ENCODE peak calls at places on chromosomes 12 and 14, in four cellular contexts. D, S, W and N are unnamed samples.
A peak's percentile ranks its signal among the peaks of the same experiment; 100 is the strongest.

GRCh38 chr12:46560874-46561273 is 188.3 kb upstream of the SLC38A2 start:
- DNase-seq in S (no peak), D (no peak), W (no peak), N (no peak)

GRCh38 chr12:88945041-88945732 is 364.9 kb upstream of the KITLG start:
- DNase-seq in W (no peak), D (peak; percentile 70), S (no peak), N (no peak)

GRCh38 chr14:103716091-103716801 is 636 bp downstream of the ZFYVE21 start:
- DNase-seq in S (no peak), W (no peak), D (no peak), N (no peak)

GRCh38 chr12:89821901-89822300 is 113.3 kb upstream of the ATP2B1 start:
- DNase-seq in S (no peak), D (no peak), W (no peak), N (no peak)

GRCh38 chr12:53743277-53744129 is 8.3 kb downstream of the CISTR start:
- DNase-seq in S (peak; percentile 79), D (peak; percentile 52), W (no peak), N (no peak)

GRCh38 chr12:88998421-88998820 is 353.9 kb downstream of the DUSP6 start:
- DNase-seq in D (no peak), S (no peak), W (no peak), N (no peak)

GRCh38 chr12:75631809-75632208 is 120.4 kb upstream of the KRR1 start:
- DNase-seq in S (no peak), W (no peak), D (no peak), N (no peak)

GRCh38 chr12:126248871-126249403 is 1183.7 kb downstream of the AACS start:
- DNase-seq in D (no peak), W (no peak), S (no peak), N (no peak)

GRCh38 chr14:96274122-96274910 is 18.3 kb downstream of the BDKRB1 start:
- DNase-seq in W (no peak), D (peak; percentile 96), S (peak; percentile 25), N (no peak)

GRCh38 chr12:121465921-121466799 is 66.2 kb downstream of the RNF34 start:
- DNase-seq in S (peak; percentile 33), W (no peak), D (no peak), N (no peak)

GRCh38 chr12:26010293-26010821 is 51.9 kb downstream of the RASSF8 start:
- DNase-seq in W (no peak), D (no peak), S (no peak), N (no peak)

GRCh38 chr12:126668538-126668937 is 1598.4 kb upstream of the TMEM132C start:
- DNase-seq in S (no peak), D (peak; percentile 41), W (no peak), N (no peak)

GRCh38 chr12:110227138-110227537 is 53.9 kb upstream of the ATP2A2 start:
- DNase-seq in W (no peak), S (no peak), D (no peak), N (no peak)

GRCh38 chr14:21343035-21343794 is 40.6 kb downstream of the SUPT16H start:
- DNase-seq in D (no peak), S (no peak), W (no peak), N (no peak)

GRCh38 chr12:88856201-88856600 is 275.9 kb upstream of the KITLG start:
- DNase-seq in D (no peak), W (no peak), S (no peak), N (no peak)

GRCh38 chr12:84912191-84913142 is at the start of gene SLC6A15:
- DNase-seq in W (no peak), S (peak; percentile 79), D (peak; percentile 93), N (peak; percentile 90)

GRCh38 chr14:50397461-50398196 is 948 bp upstream of the CDKL1 start:
- DNase-seq in S (no peak), D (no peak), W (no peak), N (no peak)

GRCh38 chr12:49762468-49762847 is 21.1 kb downstream of the TMBIM6 start:
- DNase-seq in S (no peak), W (no peak), D (no peak), N (no peak)

GRCh38 chr12:132146098-132146497 is 1.8 kb downstream of the NOC4L start:
- DNase-seq in D (no peak), S (no peak), W (no peak), N (no peak)

GRCh38 chr12:99948380-99948779 is 36.4 kb downstream of the ANKS1B start:
- DNase-seq in D (no peak), W (no peak), S (no peak), N (no peak)

GRCh38 chr12:91577586-91578539 is 395.2 kb upstream of the DCN start:
- DNase-seq in D (peak; percentile 65), W (no peak), S (peak; percentile 35), N (no peak)

GRCh38 chr12:1782215-1782614 is 38.1 kb upstream of the LRTM2 start:
- DNase-seq in W (no peak), S (no peak), D (no peak), N (no peak)

GRCh38 chr12:112514926-112515642 is 96.3 kb downstream of the PTPN11 start:
- DNase-seq in W (no peak), S (no peak), D (no peak), N (no peak)

GRCh38 chr14:85987292-85987691 is 457.3 kb downstream of the FLRT2 start:
- DNase-seq in D (no peak), W (no peak), S (no peak), N (no peak)

GRCh38 chr14:35985504-35986218 is 159.5 kb downstream of the BRMS1L start:
- DNase-seq in W (no peak), S (peak; percentile 13), D (peak; percentile 6), N (no peak)

GRCh38 chr12:109863961-109864712 is 16.2 kb downstream of the GLTP start:
- DNase-seq in S (no peak), D (peak; percentile 50), W (no peak), N (no peak)

GRCh38 chr12:112937741-112938719 is at the start of gene OAS3:
- DNase-seq in W (no peak), S (peak; percentile 62), D (peak; percentile 78), N (peak; percentile 82)

GRCh38 chr12:60872219-60872618 is 1276.4 kb downstream of the SLC16A7 start:
- DNase-seq in W (no peak), S (no peak), D (no peak), N (peak; percentile 25)

DNA sequence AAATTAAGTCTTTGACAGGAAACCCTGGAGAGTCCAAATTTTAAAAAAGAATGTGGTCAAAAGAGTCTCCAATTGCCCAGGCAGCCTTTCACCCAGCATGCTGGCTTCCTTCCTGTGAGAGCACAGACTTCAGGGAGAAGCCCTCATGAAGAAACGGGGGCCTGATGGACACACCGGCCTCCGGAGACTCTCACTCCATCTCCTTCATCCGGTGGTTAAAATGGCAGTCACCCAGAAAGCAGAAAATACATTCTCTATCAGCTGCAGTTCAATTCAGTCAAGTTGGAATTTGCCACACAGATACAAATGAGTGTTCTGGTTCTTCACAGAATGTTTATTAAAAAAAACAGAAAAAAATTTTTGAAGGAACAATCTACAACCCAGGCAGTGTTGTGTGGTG is 56.5 kb downstream of the CPM start:
- DNase-seq in D (no peak), W (no peak), S (no peak), N (no peak)
- TF ChIP-seq CTCF in D (no peak), W (no peak), S (no peak), N (no peak)

DNA sequence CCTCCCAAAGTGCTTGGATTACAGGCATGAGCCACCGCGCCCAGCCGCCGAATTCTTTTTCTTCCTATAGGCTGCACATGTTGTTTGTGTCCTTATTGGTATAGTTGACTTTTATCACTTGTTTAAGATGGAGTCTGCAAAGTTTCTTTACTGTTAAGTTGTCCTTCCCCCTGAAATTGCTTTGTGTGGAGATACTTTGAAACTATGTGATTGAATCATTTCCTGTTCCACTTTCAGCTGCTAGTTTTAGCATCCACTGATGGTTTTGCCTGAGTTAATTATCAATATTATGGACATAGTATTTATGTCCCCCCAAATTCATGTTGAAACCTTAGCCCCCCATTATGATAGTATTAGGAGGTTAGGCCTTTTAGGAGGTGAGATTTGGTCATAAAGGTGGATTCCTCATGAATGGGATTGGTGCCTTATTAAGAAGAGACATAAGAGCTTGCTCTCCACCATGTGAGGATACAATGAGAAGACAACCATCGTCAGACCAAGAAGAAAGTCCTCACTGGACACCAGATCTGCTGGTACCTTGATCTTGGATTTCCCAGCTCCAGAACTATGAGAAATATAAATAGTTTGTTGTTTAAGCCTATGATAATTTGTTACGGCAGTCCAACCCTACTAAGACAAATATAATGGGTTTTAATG is 34.9 kb downstream of the PPHLN1 start:
- DNase-seq in W (no peak), S (no peak), D (no peak), N (no peak)
- H3K27ac ChIP-seq in W (no peak overlapping the region), S (no peak overlapping the region), D (no peak overlapping the region), N (no peak overlapping the region)

GRCh38 chr12:103852498-103852992 is 11.5 kb upstream of the NT5DC3 start:
- DNase-seq in W (no peak), S (no peak), D (no peak), N (no peak)

GRCh38 chr12:103857164-103857563 is 16.1 kb upstream of the NT5DC3 start:
- DNase-seq in D (no peak), W (no peak), S (no peak), N (no peak)

GRCh38 chr12:103855896-103856657 is 15.0 kb upstream of the NT5DC3 start:
- DNase-seq in W (no peak), S (no peak), D (no peak), N (no peak)

GRCh38 chr12:103854372-103854973 is 13.4 kb upstream of the NT5DC3 start:
- DNase-seq in S (no peak), D (no peak), W (no peak), N (no peak)

GRCh38 chr12:103855036-103855712 is 14.1 kb upstream of the NT5DC3 start:
- DNase-seq in S (no peak), W (no peak), D (peak; percentile 70), N (no peak)
- H3K4me1 ChIP-seq in S (no peaks in the 10 kb centered on the region), W (no peaks in the 10 kb centered on the region), D (peaks cover 8% of the 10 kb centered on the region), N (peaks cover 20% of the 10 kb centered on the region)

GRCh38 chr14:80634106-80634758 is 307.3 kb downstream of the CEP128 start:
- DNase-seq in W (no peak), D (no peak), S (no peak), N (no peak)

GRCh38 chr14:80637726-80638619 is 303.6 kb downstream of the CEP128 start:
- DNase-seq in D (no peak), S (no peak), W (no peak), N (no peak)

GRCh38 chr14:80638620-80639215 is 302.8 kb downstream of the CEP128 start:
- DNase-seq in W (no peak), D (peak; percentile 56), S (no peak), N (no peak)

GRCh38 chr14:80636071-80636470 is 305.5 kb downstream of the CEP128 start:
- DNase-seq in S (no peak), D (peak; percentile 33), W (no peak), N (no peak)
- TF ChIP-seq CTCF in S (peak; percentile 21), D (peak; percentile 25), W (no peak), N (peak; percentile 41)

GRCh38 chr12:3099146-3099545 is 22.0 kb downstream of the TSPAN9 start:
- DNase-seq in S (no peak), D (no peak), W (no peak), N (no peak)

GRCh38 chr12:3101309-3102022 is 24.3 kb downstream of the TSPAN9 start:
- DNase-seq in W (no peak), S (no peak), D (no peak), N (no peak)

GRCh38 chr12:3098436-3098835 is 21.3 kb downstream of the TSPAN9 start:
- DNase-seq in S (no peak), D (no peak), W (no peak), N (no peak)

GRCh38 chr12:3097186-3097804 is 20.1 kb downstream of the TSPAN9 start:
- DNase-seq in D (peak; percentile 91), S (peak; percentile 74), W (no peak), N (no peak)

GRCh38 chr12:3097836-3098235 is 20.7 kb downstream of the TSPAN9 start:
- DNase-seq in S (no peak), D (no peak), W (no peak), N (no peak)
- H3K27ac ChIP-seq in S (peak overlapping the region; percentile 96), D (peak overlapping the region; percentile 6), W (no peak overlapping the region), N (no peak overlapping the region)